ENCODE peak calls at places on chromosomes 6 and 20, in ten cellular contexts. E is Panc1, T is A549, G is psoas muscle, Q is left ventricle myocardium inferior, X is ovary, P is lung, I is transverse colon, Z is PC-3, W is GM23248. D is an unnamed sample.

GRCh38 chr6:150729188-150729748 is 129.6 kb downstream of the PLEKHG1 start:
- DNase-seq in G (no peak), T (no peak), I (no peak), Q (no peak), E (no peak), X (no peak), Z (no peak), P (no peak), W (no peak), D (no peak)

GRCh38 chr20:54123587-54124180 is 50.1 kb downstream of the CYP24A1 start:
- DNase-seq in Q (no peak), T (peak; percentile 93), G (no peak), W (peak; percentile 98), P (peak; percentile 83), I (peak; percentile 79), X (no peak), E (no peak), Z (peak; percentile 100), D (no peak)

GRCh38 chr6:50973464-50973863 is 154.8 kb downstream of the TFAP2B start:
- DNase-seq in G (no peak), W (no peak), T (no peak), I (no peak), X (no peak), Z (no peak), Q (no peak), P (no peak), E (no peak), D (no peak)

GRCh38 chr20:483791-484644 is 21.7 kb upstream of the TBC1D20 start:
- DNase-seq in G (no peak), Z (no peak), W (no peak), E (no peak), Q (peak; percentile 60), T (no peak), P (no peak), X (peak; percentile 39), I (no peak), D (no peak)

GRCh38 chr6:43032326-43032725 is 10.9 kb downstream of the RRP36 start:
- DNase-seq in I (no peak), T (no peak), W (no peak), G (no peak), X (no peak), E (no peak), P (no peak), Z (no peak), Q (no peak), D (no peak)

GRCh38 chr6:63598001-63598250 is 25.6 kb downstream of the LOC128125822 start:
- DNase-seq in Z (no peak), E (no peak), T (peak; percentile 8), G (no peak), I (peak; percentile 13), P (no peak), X (no peak), Q (no peak), W (no peak), D (no peak)

GRCh38 chr20:36153204-36153603 is 1.3 kb upstream of the EPB41L1 start:
- DNase-seq in I (no peak), X (no peak), Z (no peak), W (no peak), G (no peak), P (no peak), Q (no peak), E (no peak), T (no peak), D (no peak)

GRCh38 chr20:21166801-21167200 is 40.9 kb downstream of the KIZ start:
- DNase-seq in T (no peak), P (no peak), I (no peak), G (no peak), X (no peak), Z (no peak), Q (no peak), W (no peak), E (no peak), D (no peak)

GRCh38 chr6:146890644-146891434 is 292.1 kb downstream of the ADGB start:
- DNase-seq in I (no peak), E (no peak), X (no peak), P (no peak), W (peak; percentile 11), Z (no peak), Q (no peak), T (no peak), G (no peak), D (no peak)

GRCh38 chr6:143621876-143622605 is 55.7 kb upstream of the PHACTR2 start:
- DNase-seq in Q (no peak), I (no peak), E (no peak), Z (no peak), W (peak; percentile 50), T (no peak), G (no peak), P (no peak), X (no peak), D (no peak)

GRCh38 chr6:109322825-109323580 is 59.3 kb downstream of the CD164 start:
- DNase-seq in E (no peak), I (no peak), Z (no peak), Q (peak; percentile 21), W (no peak), T (no peak), G (no peak), P (peak; percentile 45), X (no peak), D (no peak)

GRCh38 chr6:106637051-106637717 is 7.8 kb downstream of the QRSL1 start:
- DNase-seq in I (no peak), E (no peak), Q (no peak), G (no peak), P (no peak), W (no peak), X (no peak), Z (no peak), T (no peak), D (no peak)

GRCh38 chr6:118704911-118705310 is 53.5 kb upstream of the CEP85L start:
- DNase-seq in G (no peak), X (no peak), P (no peak), W (peak; percentile 29), Z (no peak), Q (no peak), T (no peak), E (no peak), I (no peak), D (no peak)

GRCh38 chr6:49955847-49956246 is 8.1 kb downstream of the DEFB114 start:
- DNase-seq in Z (no peak), T (no peak), G (no peak), W (no peak), I (no peak), Q (no peak), E (no peak), X (no peak), P (no peak), D (no peak)

GRCh38 chr20:47007826-47008655 is 113.4 kb downstream of the EYA2 start:
- DNase-seq in G (no peak), X (no peak), E (no peak), Z (no peak), P (no peak), I (no peak), T (no peak), W (no peak), Q (no peak), D (peak; percentile 29)
- H3K27ac ChIP-seq in G (no peak overlapping the region), X (no peak overlapping the region), E (no peak overlapping the region), Z (no peak overlapping the region), P (no peak overlapping the region), I (no peak overlapping the region), T (no peak overlapping the region), W (no peak overlapping the region), Q (no peak overlapping the region), D (no peak overlapping the region)

DNA sequence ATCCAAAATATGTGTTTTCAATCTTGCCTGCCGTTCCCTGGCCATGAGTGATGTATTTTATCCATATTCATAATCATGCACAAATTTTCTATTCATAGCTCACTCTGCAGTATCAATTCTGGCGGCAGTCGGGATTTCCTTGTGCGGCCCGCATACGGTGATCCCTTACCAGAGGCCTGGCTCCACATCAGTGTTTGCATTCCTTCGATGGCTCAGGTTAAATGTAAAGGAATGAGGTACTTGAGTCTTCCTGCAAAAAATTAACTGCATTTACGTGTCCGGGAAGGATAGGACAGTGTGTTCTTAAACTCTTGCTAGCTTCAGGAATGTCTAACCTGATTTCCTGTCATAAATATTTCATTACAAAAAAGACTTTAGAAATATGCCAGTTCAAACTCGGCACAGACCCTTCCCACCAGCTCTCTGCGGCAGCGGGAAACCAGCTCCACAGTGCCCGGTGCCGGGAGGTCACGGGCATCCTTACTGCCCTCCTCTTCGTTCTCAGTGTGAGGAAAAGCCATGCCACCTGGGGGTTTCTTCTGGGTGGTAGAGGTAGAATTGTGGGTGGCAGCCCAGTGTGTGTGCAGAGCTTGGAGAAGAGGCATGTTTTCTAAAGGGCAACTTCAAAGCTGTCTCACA is 154.5 kb downstream of the MOXD1 start:
- DNase-seq in E (no peak), T (no peak), Q (no peak), X (no peak), W (no peak), P (no peak), G (no peak), Z (no peak), I (no peak), D (no peak)
- H3K4me3 ChIP-seq in E (no peak overlapping the region), T (no peak overlapping the region), Q (no peak overlapping the region), X (no peak overlapping the region), W (no peak overlapping the region), P (no peak overlapping the region), G (no peak overlapping the region), Z (no peak overlapping the region), I (no peak overlapping the region), D (no peak overlapping the region)

GRCh38 chr6:111477481-111477938 is 5.5 kb downstream of the REV3L start:
- DNase-seq in W (peak; percentile 41), Z (no peak), Q (no peak), E (no peak), T (no peak), X (no peak), G (no peak), I (no peak), P (no peak), D (no peak)
- H3K4me1 ChIP-seq in W (peaks cover 49% of the 10 kb centered on the region), Z (peaks cover 27% of the 10 kb centered on the region), Q (peaks cover 67% of the 10 kb centered on the region), E (peaks cover 57% of the 10 kb centered on the region), T (peaks cover 48% of the 10 kb centered on the region), X (peaks cover 8% of the 10 kb centered on the region), G (peaks cover 75% of the 10 kb centered on the region), I (peaks cover 34% of the 10 kb centered on the region), P (peaks cover 5% of the 10 kb centered on the region), D (peaks cover 26% of the 10 kb centered on the region)

GRCh38 chr6:113786168-113786567 is 71.0 kb upstream of the MARCKS start:
- DNase-seq in E (no peak), X (no peak), W (no peak), I (no peak), Q (no peak), T (peak; percentile 9), G (no peak), P (no peak), Z (peak; percentile 4), D (no peak)

GRCh38 chr6:113776998-113777397 is 80.1 kb upstream of the MARCKS start:
- DNase-seq in X (no peak), P (no peak), E (no peak), Z (no peak), Q (no peak), G (no peak), T (no peak), I (no peak), W (no peak), D (no peak)

GRCh38 chr6:113777601-113778000 is 79.5 kb upstream of the MARCKS start:
- DNase-seq in W (no peak), Z (no peak), G (no peak), Q (no peak), E (no peak), X (no peak), I (no peak), T (no peak), P (no peak), D (no peak)

GRCh38 chr6:113779656-113780055 is 77.5 kb upstream of the MARCKS start:
- DNase-seq in P (no peak), W (no peak), X (no peak), E (no peak), I (no peak), Z (no peak), G (no peak), Q (no peak), T (no peak), D (no peak)

GRCh38 chr6:113782641-113783040 is 74.5 kb upstream of the MARCKS start:
- DNase-seq in X (no peak), T (no peak), E (no peak), Z (no peak), I (no peak), P (no peak), G (no peak), W (peak; percentile 2), Q (no peak), D (no peak)
- H3K27ac ChIP-seq in X (no peak overlapping the region), T (no peak overlapping the region), E (no peak overlapping the region), Z (no peak overlapping the region), I (no peak overlapping the region), P (no peak overlapping the region), G (no peak overlapping the region), W (no peak overlapping the region), Q (no peak overlapping the region), D (no peak overlapping the region)

D was measured in spleen.